ENCODE peak calls at places on chromosomes 2 and 18, in six cellular contexts. U, E, L, Y, Z and C are unnamed samples.

GRCh38 chr18:49758263-49758610 is 55.1 kb downstream of the ACAA2 start:
- DNase-seq in L (no peak), Y (no peak), U (no peak), E (no peak), Z (no peak), C (no peak)

GRCh38 chr2:177051278-177051677 is 161.3 kb upstream of the HNRNPA3 start:
- DNase-seq in E (no peak), L (no peak), Z (no peak), Y (no peak), U (no peak), C (no peak)

GRCh38 chr2:159455330-159455918 is 160.9 kb downstream of the BAZ2B start:
- DNase-seq in E (no peak), Z (no peak), Y (peak; percentile 27), U (no peak), L (no peak), C (no peak)

GRCh38 chr2:69138247-69138754 is 125.3 kb downstream of the ANTXR1 start:
- DNase-seq in E (peak; percentile 82), U (no peak), L (no peak), Y (peak; percentile 83), Z (no peak), C (peak; percentile 35)

GRCh38 chr2:188811522-188811921 is 162.7 kb upstream of the COL3A1 start:
- DNase-seq in E (peak; percentile 71), Y (peak; percentile 81), U (no peak), L (no peak), Z (no peak), C (no peak)

GRCh38 chr2:5705490-5705889 is 13.3 kb downstream of the SOX11 start:
- DNase-seq in L (no peak), Y (no peak), E (no peak), U (no peak), Z (no peak), C (no peak)

GRCh38 chr18:46252754-46253153 is 148.6 kb downstream of the HAUS1 start:
- DNase-seq in U (no peak), Y (peak; percentile 15), Z (no peak), L (no peak), E (no peak), C (no peak)

GRCh38 chr2:126866451-126866850 is 32.2 kb upstream of the TEX51 start:
- DNase-seq in U (peak; percentile 10), Z (no peak), E (no peak), L (no peak), Y (no peak), C (no peak)

GRCh38 chr2:120044336-120044735 is 31.5 kb downstream of the EPB41L5 start:
- DNase-seq in L (no peak), Y (no peak), E (no peak), U (no peak), Z (no peak), C (no peak)

GRCh38 chr2:161077367-161078210 is 82.6 kb upstream of the TANK start:
- DNase-seq in L (no peak), U (peak; percentile 68), E (no peak), Z (no peak), Y (peak; percentile 92), C (no peak)

GRCh38 chr2:193103064-193103463 is 908.3 kb upstream of the TMEFF2 start:
- DNase-seq in Z (no peak), U (no peak), Y (peak; percentile 11), L (no peak), E (peak; percentile 10), C (no peak)

GRCh38 chr18:37393945-37394609 is 171.5 kb downstream of the CELF4 start:
- DNase-seq in U (no peak), Y (peak; percentile 95), Z (no peak), E (peak; percentile 86), L (peak; percentile 90), C (peak; percentile 44)

GRCh38 chr2:19364014-19364413 is 5.6 kb upstream of the OSR1 start:
- DNase-seq in Y (no peak), E (no peak), U (no peak), Z (no peak), L (no peak), C (no peak)

GRCh38 chr2:8659735-8660492 is 21.9 kb upstream of the ID2 start:
- DNase-seq in Z (no peak), E (no peak), U (no peak), Y (no peak), L (no peak), C (no peak)